ENCODE peak calls at places on chromosomes 16 and 17, in eight cellular contexts. C is transverse colon, S is breast epithelium, K is suprapubic skin, F is stomach, Y is esophagus muscularis mucosa, D is prostate gland, H is spleen. V is an unnamed sample.

GRCh38 chr16:51535591-51535990 is 384.5 kb upstream of the SALL1 start:
- DNase-seq in C (no peak), S (no peak), K (no peak), F (no peak), Y (peak; percentile 74), D (no peak), H (no peak), V (no peak)

GRCh38 chr17:27630607-27631408 is at the start of gene LGALS9:
- DNase-seq in C (peak; percentile 83), S (no peak), K (no peak), F (peak; percentile 75), Y (no peak), D (no peak), H (peak; percentile 84), V (no peak)

GRCh38 chr17:29640413-29640812 is 17.7 kb upstream of the CORO6 start:
- DNase-seq in C (no peak), S (no peak), K (no peak), F (no peak), Y (no peak), D (no peak), H (no peak), V (no peak)

GRCh38 chr17:8209909-8210760 is at the start of gene AURKB:
- DNase-seq in C (peak; percentile 96), S (peak; percentile 94), K (peak; percentile 98), F (peak; percentile 95), Y (peak; percentile 98), D (peak; percentile 95), H (peak; percentile 95), V (peak; percentile 95)

GRCh38 chr17:27496005-27496404 is 39.8 kb downstream of the KSR1 start:
- DNase-seq in C (no peak), S (no peak), K (no peak), F (no peak), Y (no peak), D (no peak), H (no peak), V (no peak)

GRCh38 chr17:49753959-49754391 is 10.0 kb downstream of the FAM117A start:
- DNase-seq in C (no peak), S (no peak), K (peak; percentile 85), F (no peak), Y (no peak), D (no peak), H (no peak), V (no peak)

GRCh38 chr16:86708431-86708830 is 130.1 kb downstream of the FOXL1 start:
- DNase-seq in C (no peak), S (no peak), K (no peak), F (no peak), Y (no peak), D (no peak), H (no peak), V (no peak)

GRCh38 chr16:17204248-17205043 is 266.3 kb downstream of the XYLT1 start:
- DNase-seq in C (no peak), S (no peak), K (no peak), F (no peak), Y (no peak), D (no peak), H (no peak), V (no peak)

GRCh38 chr17:47733047-47733413 is at the start of gene TBX21:
- DNase-seq in C (peak; percentile 87), S (peak; percentile 57), K (peak; percentile 72), F (peak; percentile 74), Y (no peak), D (peak; percentile 41), H (peak; percentile 97), V (peak; percentile 78)

GRCh38 chr16:19289805-19290490 is 4.4 kb downstream of the CLEC19A start:
- DNase-seq in C (no peak), S (no peak), K (no peak), F (peak; percentile 68), Y (no peak), D (peak; percentile 6), H (no peak), V (no peak)

GRCh38 chr17:47119746-47120520 is 69.2 kb downstream of the CDC27 start:
- DNase-seq in C (no peak), S (no peak), K (no peak), F (no peak), Y (no peak), D (no peak), H (no peak), V (no peak)

GRCh38 chr17:48486557-48486956 is 44.3 kb downstream of the HOXB1 start:
- DNase-seq in C (no peak), S (no peak), K (no peak), F (no peak), Y (no peak), D (no peak), H (no peak), V (no peak)

GRCh38 chr16:61968242-61968978 is 67.8 kb downstream of the CDH8 start:
- DNase-seq in C (no peak), S (no peak), K (no peak), F (no peak), Y (no peak), D (no peak), H (no peak), V (no peak)

GRCh38 chr17:9932481-9932880 is 27.4 kb upstream of the RCVRN start:
- DNase-seq in C (no peak), S (no peak), K (no peak), F (no peak), Y (no peak), D (no peak), H (no peak), V (no peak)

GRCh38 chr16:13178318-13178717 is 276.9 kb downstream of the SHISA9 start:
- DNase-seq in C (no peak), S (no peak), K (no peak), F (no peak), Y (no peak), D (no peak), H (no peak), V (no peak)

GRCh38 chr17:62597150-62597549 is 30.3 kb upstream of the MRC2 start:
- DNase-seq in C (no peak), S (no peak), K (no peak), F (no peak), Y (no peak), D (no peak), H (no peak), V (no peak)

GRCh38 chr16:85689950-85690320 is 1.2 kb upstream of the GINS2 start:
- DNase-seq in C (no peak), S (no peak), K (no peak), F (no peak), Y (no peak), D (no peak), H (no peak), V (no peak)

GRCh38 chr16:85689285-85689949 is 663 bp upstream of the GINS2 start:
- DNase-seq in C (no peak), S (no peak), K (no peak), F (peak; percentile 33), Y (no peak), D (peak; percentile 34), H (peak; percentile 78), V (no peak)

GRCh38 chr16:85686912-85687591 is 1.7 kb downstream of the GINS2 start:
- DNase-seq in C (peak; percentile 67), S (no peak), K (no peak), F (no peak), Y (no peak), D (no peak), H (peak; percentile 54), V (no peak)

GRCh38 chr16:85687651-85688471 is 893 bp downstream of the GINS2 start:
- DNase-seq in C (peak; percentile 54), S (no peak), K (no peak), F (no peak), Y (no peak), D (no peak), H (peak; percentile 77), V (no peak)

DNA sequence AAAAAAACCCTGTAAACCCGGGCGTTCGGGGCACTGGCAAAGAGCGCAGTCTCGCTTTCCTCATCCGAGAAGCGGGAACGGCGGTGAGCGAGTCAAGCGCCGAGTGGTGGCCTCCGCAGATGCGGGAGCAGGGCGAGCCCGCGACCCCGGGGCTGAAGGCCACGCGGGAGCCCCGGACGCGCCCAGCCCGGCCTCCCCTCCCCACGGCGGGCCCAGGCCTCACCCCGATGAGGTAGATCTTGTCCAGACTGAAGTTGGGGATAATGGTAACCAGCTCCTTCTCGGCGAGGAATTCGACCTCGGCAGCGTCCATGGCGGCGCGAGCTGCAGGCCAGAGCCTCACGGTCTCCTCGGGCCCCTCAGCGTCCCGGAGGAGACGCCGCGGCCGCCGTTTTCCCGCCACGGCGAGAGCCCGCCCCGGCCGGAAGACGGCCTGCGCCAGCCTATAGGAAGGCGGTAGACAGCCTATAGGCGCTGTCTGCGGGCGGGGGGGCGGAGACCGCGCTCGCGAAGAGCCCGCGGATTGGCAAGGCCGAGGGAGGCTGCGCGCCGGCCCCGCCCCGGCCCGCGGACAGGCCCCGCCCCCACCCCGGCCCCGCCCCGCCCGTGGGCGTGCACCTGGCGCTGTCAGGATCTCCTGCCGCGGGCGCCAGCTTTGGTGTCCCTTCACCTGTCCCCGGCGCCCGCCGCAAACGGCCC is at the start of gene GINS2:
- DNase-seq in C (peak; percentile 93), S (peak; percentile 87), K (peak; percentile 88), F (peak; percentile 93), Y (peak; percentile 93), D (peak; percentile 85), H (peak; percentile 98), V (peak; percentile 100)
- TF ChIP-seq POLR2A in C (no peak), S (no peak), K (no peak), F (no peak), Y (no peak), D (no peak), H (no peak), V (peak; percentile 48)

DNA sequence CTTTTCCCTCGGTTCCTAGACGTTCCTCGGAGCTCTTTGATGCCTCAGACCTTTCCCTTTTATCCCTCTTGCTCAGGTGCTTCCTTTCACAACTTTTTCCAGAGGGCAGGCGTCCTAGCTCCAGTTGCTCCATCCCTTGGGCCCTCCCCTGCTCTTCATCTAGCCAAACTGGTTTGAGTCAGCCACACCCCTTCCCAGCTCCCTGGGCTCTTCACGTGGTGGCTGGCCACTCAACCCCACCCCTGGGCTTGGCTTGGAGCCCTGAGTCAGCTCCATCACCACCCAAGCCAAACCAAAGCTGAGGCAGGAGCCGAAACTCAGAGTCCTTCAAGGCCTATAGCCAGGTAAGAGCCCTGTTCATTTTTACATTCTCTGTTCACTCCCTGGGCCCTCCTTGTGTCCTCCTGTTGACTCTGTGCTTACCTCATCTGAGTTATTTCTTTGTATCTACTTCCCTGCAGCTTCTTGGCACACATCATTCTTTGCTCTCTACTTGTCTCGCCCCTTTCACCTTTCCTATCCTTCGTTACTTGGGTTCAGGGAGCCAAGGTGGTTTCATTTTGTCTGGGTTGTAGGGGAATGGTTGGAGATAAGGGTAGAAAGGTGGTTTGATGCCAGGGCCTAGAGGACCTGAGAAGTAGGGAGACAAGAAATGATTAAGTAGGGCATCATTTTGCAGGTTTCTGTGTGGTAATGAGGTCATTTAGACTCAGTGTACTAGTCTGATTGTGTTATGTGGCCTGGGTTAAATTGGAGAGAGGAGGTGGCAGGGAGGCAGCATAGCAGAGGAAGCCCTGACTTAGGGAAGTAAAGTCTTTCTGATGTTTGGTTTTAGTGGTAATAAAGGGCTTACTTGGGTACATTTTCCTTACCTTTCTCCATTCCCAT is 7.6 kb upstream of the PHKG2 start:
- DNase-seq in C (peak; percentile 92), S (peak; percentile 94), K (peak; percentile 93), F (peak; percentile 95), Y (peak; percentile 95), D (peak; percentile 97), H (no peak), V (no peak)
- TF ChIP-seq POLR2AphosphoS5 in C (peak; percentile 15), S (peak; percentile 48), K (no peak), F (peak; percentile 89), Y (peak; percentile 61), D (peak; percentile 99), H (no peak), V (no peak)

GRCh38 chr17:1180958-1181768 is 1.4 kb upstream of the ABR start:
- DNase-seq in C (no peak), S (no peak), K (no peak), F (no peak), Y (no peak), D (no peak), H (peak; percentile 89), V (no peak)
- TF ChIP-seq POLR2A in C (no peak), S (no peak), K (no peak), F (no peak), Y (no peak), D (no peak), H (no peak), V (no peak)

GRCh38 chr16:11078812-11079459 is 134.6 kb downstream of the CLEC16A start:
- DNase-seq in C (peak; percentile 56), S (no peak), K (no peak), F (no peak), Y (no peak), D (peak; percentile 25), H (no peak), V (no peak)
- TF ChIP-seq POLR2AphosphoS5 in C (peak; percentile 93), S (peak; percentile 57), K (no peak), F (peak; percentile 82), Y (peak; percentile 72), D (peak; percentile 53), H (no peak), V (no peak)

V was measured in GM12891.